ENCODE peak calls at places on chromosomes 11 and 22, in six cellular contexts. One of them, this sample, is unnamed.

GRCh38 chr11:72038491-72038890 is 39.8 kb downstream of the IL18BP start:
- DNase-seq in pancreas: no peak
- DNase-seq in Caki2: no peak
- DNase-seq in NCI-H1092 treated with DMSO at 0.1 percent for 48 hours: peak
- DNase-seq in NCI-H1436: no peak
- DNase-seq in T-helper 9 cell: no peak
- DNase-seq in this sample: no peak

GRCh38 chr11:97772696-97773095 is 1248.1 kb upstream of the CNTN5 start:
- DNase-seq in pancreas: no peak
- DNase-seq in Caki2: no peak
- DNase-seq in NCI-H1092 treated with DMSO at 0.1 percent for 48 hours: no peak
- DNase-seq in NCI-H1436: no peak
- DNase-seq in T-helper 9 cell: no peak
- DNase-seq in this sample: no peak

GRCh38 chr22:38843201-38843715 is 570 bp downstream of the NPTXR start:
- DNase-seq in pancreas: peak
- DNase-seq in Caki2: peak
- DNase-seq in NCI-H1092 treated with DMSO at 0.1 percent for 48 hours: peak
- DNase-seq in NCI-H1436: peak
- DNase-seq in T-helper 9 cell: peak
- DNase-seq in this sample: peak

GRCh38 chr11:1387521-1387920 is 2.2 kb upstream of the BRSK2 start:
- DNase-seq in pancreas: peak
- DNase-seq in Caki2: no peak
- DNase-seq in NCI-H1092 treated with DMSO at 0.1 percent for 48 hours: no peak
- DNase-seq in NCI-H1436: no peak
- DNase-seq in T-helper 9 cell: no peak
- DNase-seq in this sample: no peak

GRCh38 chr22:19429950-19430889 is 1.3 kb downstream of the HIRA start:
- DNase-seq in pancreas: no peak
- DNase-seq in Caki2: peak
- DNase-seq in NCI-H1092 treated with DMSO at 0.1 percent for 48 hours: no peak
- DNase-seq in NCI-H1436: no peak
- DNase-seq in T-helper 9 cell: peak
- DNase-seq in this sample: no peak

GRCh38 chr22:36587289-36588154 is 58.6 kb upstream of the EIF3D start:
- DNase-seq in pancreas: no peak
- DNase-seq in Caki2: no peak
- DNase-seq in NCI-H1092 treated with DMSO at 0.1 percent for 48 hours: no peak
- DNase-seq in NCI-H1436: no peak
- DNase-seq in T-helper 9 cell: no peak
- DNase-seq in this sample: no peak

GRCh38 chr11:109112748-109113378 is 309.1 kb upstream of the C11orf87 start:
- DNase-seq in pancreas: peak
- DNase-seq in Caki2: no peak
- DNase-seq in NCI-H1092 treated with DMSO at 0.1 percent for 48 hours: peak
- DNase-seq in NCI-H1436: no peak
- DNase-seq in T-helper 9 cell: no peak
- DNase-seq in this sample: no peak

GRCh38 chr22:50542416-50542927 is 3.2 kb upstream of the KLHDC7B start:
- DNase-seq in pancreas: no peak
- DNase-seq in Caki2: peak
- DNase-seq in NCI-H1092 treated with DMSO at 0.1 percent for 48 hours: no peak
- DNase-seq in NCI-H1436: no peak
- DNase-seq in T-helper 9 cell: no peak
- DNase-seq in this sample: no peak

GRCh38 chr11:130002352-130002845 is at the start of gene PRDM10:
- DNase-seq in pancreas: peak
- DNase-seq in Caki2: no peak
- DNase-seq in NCI-H1092 treated with DMSO at 0.1 percent for 48 hours: peak
- DNase-seq in NCI-H1436: peak
- DNase-seq in T-helper 9 cell: peak
- DNase-seq in this sample: peak

GRCh38 chr11:78069465-78069864 is 5.8 kb downstream of the THRSP start:
- DNase-seq in pancreas: no peak
- DNase-seq in Caki2: no peak
- DNase-seq in NCI-H1092 treated with DMSO at 0.1 percent for 48 hours: no peak
- DNase-seq in NCI-H1436: no peak
- DNase-seq in T-helper 9 cell: no peak
- DNase-seq in this sample: no peak